ENCODE peak calls at places on chromosomes 1 and 21, in five cellular contexts. One of them, this sample, is unnamed.
A peak's percentile ranks its signal among the peaks of the same experiment; 100 is the strongest.

GRCh38 chr1:22122273-22123070 is 20.4 kb downstream of the WNT4 start:
- DNase-seq in AG10803: no peak
- DNase-seq in body of pancreas: no peak
- DNase-seq in mammary epithelial cell: no peak
- DNase-seq in astrocyte of the spinal cord: no peak
- DNase-seq in this sample: no peak

GRCh38 chr1:223233410-223234163 is 90.5 kb upstream of the TLR5 start:
- DNase-seq in AG10803: peak; percentile 61
- DNase-seq in body of pancreas: peak; percentile 60
- DNase-seq in mammary epithelial cell: peak; percentile 94
- DNase-seq in astrocyte of the spinal cord: peak; percentile 90
- DNase-seq in this sample: peak; percentile 74

GRCh38 chr1:39752703-39753102 is 14.0 kb downstream of the PPIE start:
- DNase-seq in AG10803: no peak
- DNase-seq in body of pancreas: no peak
- DNase-seq in mammary epithelial cell: no peak
- DNase-seq in astrocyte of the spinal cord: no peak
- DNase-seq in this sample: no peak

GRCh38 chr1:50333595-50333974 is 89.7 kb downstream of the DMRTA2 start:
- DNase-seq in AG10803: peak; percentile 15
- DNase-seq in body of pancreas: peak; percentile 52
- DNase-seq in mammary epithelial cell: peak; percentile 36
- DNase-seq in astrocyte of the spinal cord: peak; percentile 15
- DNase-seq in this sample: peak; percentile 24

GRCh38 chr1:226764533-226764932 is 25.5 kb upstream of the ITPKB start:
- DNase-seq in AG10803: no peak
- DNase-seq in body of pancreas: no peak
- DNase-seq in mammary epithelial cell: no peak
- DNase-seq in astrocyte of the spinal cord: no peak
- DNase-seq in this sample: no peak

GRCh38 chr1:85328713-85329376 is 52.4 kb upstream of the BCL10 start:
- DNase-seq in AG10803: peak; percentile 99
- DNase-seq in body of pancreas: peak; percentile 41
- DNase-seq in mammary epithelial cell: peak; percentile 89
- DNase-seq in astrocyte of the spinal cord: peak; percentile 97
- DNase-seq in this sample: peak; percentile 92

GRCh38 chr1:39450956-39451601 is 40.4 kb upstream of the BMP8A start:
- DNase-seq in AG10803: peak; percentile 78
- DNase-seq in body of pancreas: no peak
- DNase-seq in mammary epithelial cell: no peak
- DNase-seq in astrocyte of the spinal cord: peak; percentile 44
- DNase-seq in this sample: peak; percentile 74

GRCh38 chr1:169797281-169797680 is 2.6 kb upstream of the METTL18 start:
- DNase-seq in AG10803: no peak
- DNase-seq in body of pancreas: no peak
- DNase-seq in mammary epithelial cell: no peak
- DNase-seq in astrocyte of the spinal cord: no peak
- DNase-seq in this sample: no peak

GRCh38 chr1:41353744-41354143 is 7.5 kb upstream of the FOXO6 start:
- DNase-seq in AG10803: no peak
- DNase-seq in body of pancreas: no peak
- DNase-seq in mammary epithelial cell: peak; percentile 74
- DNase-seq in astrocyte of the spinal cord: no peak
- DNase-seq in this sample: no peak

GRCh38 chr1:110765640-110766335 is 91.0 kb upstream of the KCNA3 start:
- DNase-seq in AG10803: peak; percentile 56
- DNase-seq in body of pancreas: peak; percentile 46
- DNase-seq in mammary epithelial cell: peak; percentile 17
- DNase-seq in astrocyte of the spinal cord: peak; percentile 14
- DNase-seq in this sample: peak; percentile 54

GRCh38 chr1:81554108-81554507 is 246.6 kb upstream of the ADGRL2 start:
- DNase-seq in AG10803: no peak
- DNase-seq in body of pancreas: no peak
- DNase-seq in mammary epithelial cell: no peak
- DNase-seq in astrocyte of the spinal cord: no peak
- DNase-seq in this sample: no peak

GRCh38 chr1:113786055-113786454 is 26.2 kb downstream of the RSBN1 start:
- DNase-seq in AG10803: no peak
- DNase-seq in body of pancreas: no peak
- DNase-seq in mammary epithelial cell: peak; percentile 35
- DNase-seq in astrocyte of the spinal cord: no peak
- DNase-seq in this sample: no peak

GRCh38 chr1:221837886-221838285 is 96.0 kb upstream of the DUSP10 start:
- DNase-seq in AG10803: no peak
- DNase-seq in body of pancreas: no peak
- DNase-seq in mammary epithelial cell: no peak
- DNase-seq in astrocyte of the spinal cord: no peak
- DNase-seq in this sample: no peak

GRCh38 chr1:201708691-201709090 is 120.3 kb upstream of the IPO9 start:
- DNase-seq in AG10803: no peak
- DNase-seq in body of pancreas: no peak
- DNase-seq in mammary epithelial cell: no peak
- DNase-seq in astrocyte of the spinal cord: no peak
- DNase-seq in this sample: no peak

GRCh38 chr1:21205416-21205815 is 28.7 kb upstream of the EIF4G3 start:
- DNase-seq in AG10803: no peak
- DNase-seq in body of pancreas: no peak
- DNase-seq in mammary epithelial cell: no peak
- DNase-seq in astrocyte of the spinal cord: no peak
- DNase-seq in this sample: no peak

GRCh38 chr1:3522564-3523270 is 68.3 kb downstream of the ARHGEF16 start:
- DNase-seq in AG10803: peak; percentile 95
- DNase-seq in body of pancreas: no peak
- DNase-seq in mammary epithelial cell: no peak
- DNase-seq in astrocyte of the spinal cord: peak; percentile 53
- DNase-seq in this sample: no peak

GRCh38 chr1:15341634-15342375 is 67.9 kb upstream of the EFHD2 start:
- DNase-seq in AG10803: peak; percentile 51
- DNase-seq in body of pancreas: no peak
- DNase-seq in mammary epithelial cell: peak; percentile 53
- DNase-seq in astrocyte of the spinal cord: peak; percentile 72
- DNase-seq in this sample: peak; percentile 90

GRCh38 chr1:10625554-10625953 is 150.8 kb downstream of the PEX14 start:
- DNase-seq in AG10803: peak; percentile 22
- DNase-seq in body of pancreas: no peak
- DNase-seq in mammary epithelial cell: no peak
- DNase-seq in astrocyte of the spinal cord: no peak
- DNase-seq in this sample: no peak

GRCh38 chr21:45534591-45535331 is 7.5 kb downstream of the SLC19A1 start:
- DNase-seq in AG10803: no peak
- DNase-seq in body of pancreas: peak; percentile 10
- DNase-seq in mammary epithelial cell: no peak
- DNase-seq in astrocyte of the spinal cord: no peak
- DNase-seq in this sample: no peak

GRCh38 chr1:154864189-154864985 is 5.7 kb downstream of the KCNN3 start:
- DNase-seq in AG10803: no peak
- DNase-seq in body of pancreas: no peak
- DNase-seq in mammary epithelial cell: no peak
- DNase-seq in astrocyte of the spinal cord: no peak
- DNase-seq in this sample: no peak

GRCh38 chr1:15180189-15180588 is 26.6 kb downstream of the TMEM51 start:
- DNase-seq in AG10803: no peak
- DNase-seq in body of pancreas: peak; percentile 69
- DNase-seq in mammary epithelial cell: peak; percentile 58
- DNase-seq in astrocyte of the spinal cord: no peak
- DNase-seq in this sample: no peak

GRCh38 chr1:211738709-211739301 is 63.4 kb upstream of the NEK2 start:
- DNase-seq in AG10803: no peak
- DNase-seq in body of pancreas: no peak
- DNase-seq in mammary epithelial cell: peak; percentile 60
- DNase-seq in astrocyte of the spinal cord: no peak
- DNase-seq in this sample: no peak

GRCh38 chr1:6248798-6249731 is 5.1 kb downstream of the HES3 start:
- DNase-seq in AG10803: peak; percentile 40
- DNase-seq in body of pancreas: no peak
- DNase-seq in mammary epithelial cell: no peak
- DNase-seq in astrocyte of the spinal cord: no peak
- DNase-seq in this sample: no peak
- H3K4me3 ChIP-seq in AG10803: no peak overlapping the region
- H3K4me3 ChIP-seq in body of pancreas: no peak overlapping the region
- H3K4me3 ChIP-seq in mammary epithelial cell: no peak overlapping the region
- H3K4me3 ChIP-seq in astrocyte of the spinal cord: no peak overlapping the region
- H3K4me3 ChIP-seq in this sample: no peak overlapping the region

DNA sequence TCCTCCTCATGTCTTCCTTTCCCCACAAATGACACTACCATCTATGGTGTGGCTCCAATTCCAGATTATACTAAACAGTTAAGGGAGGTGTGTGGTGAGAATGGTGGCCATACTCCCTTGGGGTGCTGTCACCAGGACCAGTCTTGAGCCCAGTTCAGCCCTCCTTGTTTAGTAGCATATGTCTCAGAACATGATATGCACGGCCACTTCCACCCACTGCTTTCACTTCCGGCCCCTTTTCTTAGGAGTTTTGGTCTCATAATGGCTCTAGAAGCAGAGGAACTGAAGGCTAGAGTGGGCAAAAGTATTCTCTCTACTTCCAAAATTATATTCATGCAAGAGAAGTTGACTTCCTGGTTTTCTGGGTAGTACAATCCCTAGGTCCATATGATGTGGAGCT is 45.3 kb upstream of the CACNA1E start:
- DNase-seq in AG10803: no peak
- DNase-seq in body of pancreas: no peak
- DNase-seq in mammary epithelial cell: no peak
- DNase-seq in astrocyte of the spinal cord: no peak
- DNase-seq in this sample: no peak
- TF ChIP-seq CTCF in AG10803: no peak
- TF ChIP-seq CTCF in body of pancreas: no peak
- TF ChIP-seq CTCF in mammary epithelial cell: no peak
- TF ChIP-seq CTCF in astrocyte of the spinal cord: no peak
- TF ChIP-seq CTCF in this sample: no peak

GRCh38 chr1:203480084-203480483 is 4.5 kb downstream of the PRELP start:
- DNase-seq in AG10803: peak; percentile 87
- DNase-seq in body of pancreas: no peak
- DNase-seq in mammary epithelial cell: no peak
- DNase-seq in astrocyte of the spinal cord: peak; percentile 8
- DNase-seq in this sample: peak; percentile 74

GRCh38 chr1:203477748-203478147 is 2.1 kb downstream of the PRELP start:
- DNase-seq in AG10803: no peak
- DNase-seq in body of pancreas: no peak
- DNase-seq in mammary epithelial cell: no peak
- DNase-seq in astrocyte of the spinal cord: no peak
- DNase-seq in this sample: no peak

GRCh38 chr1:203479646-203480045 is 4.0 kb downstream of the PRELP start:
- DNase-seq in AG10803: no peak
- DNase-seq in body of pancreas: no peak
- DNase-seq in mammary epithelial cell: no peak
- DNase-seq in astrocyte of the spinal cord: no peak
- DNase-seq in this sample: peak; percentile 23

GRCh38 chr1:203478986-203479385 is 3.4 kb downstream of the PRELP start:
- DNase-seq in AG10803: no peak
- DNase-seq in body of pancreas: no peak
- DNase-seq in mammary epithelial cell: no peak
- DNase-seq in astrocyte of the spinal cord: no peak
- DNase-seq in this sample: no peak

DNA sequence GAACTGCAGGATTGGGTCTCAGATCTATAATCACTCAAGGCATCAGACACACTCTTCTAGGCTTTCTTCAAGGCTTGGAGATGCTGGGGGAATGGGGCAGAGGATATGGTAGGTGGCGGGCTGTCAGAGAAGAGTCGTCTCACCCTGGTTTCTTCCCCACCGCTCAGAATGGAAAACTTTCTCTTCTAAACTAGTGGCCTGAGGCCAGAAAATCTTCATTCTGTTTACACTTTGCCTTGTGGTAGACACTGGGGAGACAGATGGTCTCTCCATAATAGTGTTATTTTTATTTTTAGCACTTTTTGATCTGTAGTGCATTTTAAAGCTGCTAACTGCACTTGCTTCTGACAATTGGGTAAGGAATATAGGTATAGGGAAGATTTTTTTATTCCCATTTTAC is 2.6 kb downstream of the PRELP start:
- DNase-seq in AG10803: no peak
- DNase-seq in body of pancreas: no peak
- DNase-seq in mammary epithelial cell: no peak
- DNase-seq in astrocyte of the spinal cord: no peak
- DNase-seq in this sample: peak; percentile 16
- H3K4me3 ChIP-seq in AG10803: no peak overlapping the region
- H3K4me3 ChIP-seq in body of pancreas: no peak overlapping the region
- H3K4me3 ChIP-seq in mammary epithelial cell: no peak overlapping the region
- H3K4me3 ChIP-seq in astrocyte of the spinal cord: no peak overlapping the region
- H3K4me3 ChIP-seq in this sample: no peak overlapping the region

GRCh38 chr21:27565418-27565817 is 598.5 kb upstream of the ADAMTS5 start:
- DNase-seq in AG10803: no peak
- DNase-seq in body of pancreas: no peak
- DNase-seq in mammary epithelial cell: no peak
- DNase-seq in astrocyte of the spinal cord: no peak
- DNase-seq in this sample: no peak

GRCh38 chr21:27564684-27565280 is 597.9 kb upstream of the ADAMTS5 start:
- DNase-seq in AG10803: peak; percentile 69
- DNase-seq in body of pancreas: peak; percentile 42
- DNase-seq in mammary epithelial cell: peak; percentile 42
- DNase-seq in astrocyte of the spinal cord: peak; percentile 68
- DNase-seq in this sample: peak; percentile 60

GRCh38 chr21:27566521-27566920 is 599.6 kb upstream of the ADAMTS5 start:
- DNase-seq in AG10803: no peak
- DNase-seq in body of pancreas: no peak
- DNase-seq in mammary epithelial cell: no peak
- DNase-seq in astrocyte of the spinal cord: no peak
- DNase-seq in this sample: no peak

GRCh38 chr21:27561116-27561515 is 594.2 kb upstream of the ADAMTS5 start:
- DNase-seq in AG10803: no peak
- DNase-seq in body of pancreas: no peak
- DNase-seq in mammary epithelial cell: no peak
- DNase-seq in astrocyte of the spinal cord: no peak
- DNase-seq in this sample: peak; percentile 48

GRCh38 chr21:27562303-27562702 is 595.4 kb upstream of the ADAMTS5 start:
- DNase-seq in AG10803: no peak
- DNase-seq in body of pancreas: no peak
- DNase-seq in mammary epithelial cell: no peak
- DNase-seq in astrocyte of the spinal cord: no peak
- DNase-seq in this sample: no peak
- TF ChIP-seq CTCF in AG10803: no peak
- TF ChIP-seq CTCF in body of pancreas: no peak
- TF ChIP-seq CTCF in mammary epithelial cell: no peak
- TF ChIP-seq CTCF in astrocyte of the spinal cord: no peak
- TF ChIP-seq CTCF in this sample: no peak

DNA sequence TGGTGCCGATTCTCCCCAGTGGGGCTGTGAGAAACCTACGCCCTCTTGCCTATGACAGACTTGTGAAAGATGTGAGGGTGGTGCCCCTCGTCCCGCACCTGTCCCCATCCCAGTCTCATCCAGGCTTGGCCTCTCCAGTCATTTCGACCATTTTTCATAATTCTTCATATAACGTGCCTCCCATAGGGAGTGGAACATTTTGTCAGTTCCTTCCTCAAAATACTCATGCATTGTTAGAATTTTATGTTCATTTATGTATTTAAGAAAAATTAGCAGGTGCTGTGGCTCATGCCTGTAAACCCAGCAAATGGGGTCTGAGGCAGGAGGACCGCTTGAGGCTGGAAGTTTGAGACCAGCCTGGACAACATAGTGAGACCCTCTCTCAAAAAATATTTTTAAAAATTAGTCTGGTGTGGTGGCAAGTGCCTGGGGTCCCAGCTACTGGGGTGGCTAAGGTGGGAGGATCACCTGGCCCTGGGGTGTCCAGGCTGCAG is 19.7 kb upstream of the SMPDL3B start:
- DNase-seq in AG10803: no peak
- DNase-seq in body of pancreas: no peak
- DNase-seq in mammary epithelial cell: no peak
- DNase-seq in astrocyte of the spinal cord: no peak
- DNase-seq in this sample: no peak
- H3K4me3 ChIP-seq in AG10803: peak overlapping the region; percentile 54
- H3K4me3 ChIP-seq in body of pancreas: no peak overlapping the region
- H3K4me3 ChIP-seq in mammary epithelial cell: no peak overlapping the region
- H3K4me3 ChIP-seq in astrocyte of the spinal cord: peak overlapping the region; percentile 7
- H3K4me3 ChIP-seq in this sample: peak overlapping the region; percentile 30

This sample was measured in fibroblast of villous mesenchyme.